ENCODE peak calls at places on chromosomes 12 and 14, in eight cellular contexts. D is hypothalamus; V is lung microvascular endothelial cell; A is substantia nigra; B is GM13977; Q is central memory CD4-positive, alpha-beta T cell; Z is stimulated activated CD4-positive, alpha-beta T cell treated with anti-CD3 and anti-CD28 coated beads, Interleukin-15, amount 100 ng/mL, for 1 hour; R is IMR-90. L is an unnamed sample.

GRCh38 chr12:5171701-5172100 is 128.0 kb downstream of the KCNA5 start:
- DNase-seq in A (peak), Q (no peak), V (peak), Z (no peak), D (no peak), B (peak), R (peak), L (no peak)

GRCh38 chr12:65511927-65512326 is 233.4 kb downstream of the MSRB3 start:
- DNase-seq in Z (no peak), Q (no peak), V (no peak), A (peak), D (no peak), R (no peak), B (no peak), L (no peak)

GRCh38 chr14:35349966-35350365 is 54.6 kb downstream of the NFKBIA start:
- DNase-seq in Q (no peak), Z (no peak), R (no peak), B (no peak), D (no peak), A (no peak), V (no peak), L (no peak)

GRCh38 chr12:124283326-124283725 is 11.6 kb upstream of the RFLNA start:
- DNase-seq in R (no peak), D (no peak), Z (no peak), B (no peak), A (no peak), V (no peak), Q (no peak), L (no peak)

GRCh38 chr14:90900712-90901111 is 84.5 kb upstream of the TTC7B start:
- DNase-seq in Q (no peak), D (no peak), V (peak), A (no peak), Z (no peak), B (no peak), R (peak), L (no peak)

GRCh38 chr12:104524026-104524425 is 67.3 kb downstream of the CHST11 start:
- DNase-seq in Z (no peak), R (no peak), D (no peak), Q (no peak), V (no peak), A (no peak), B (no peak), L (no peak)

GRCh38 chr12:66154776-66155175 is 15.0 kb downstream of the TMBIM4 start:
- DNase-seq in Q (no peak), A (no peak), V (peak), R (peak), B (no peak), Z (no peak), D (no peak), L (no peak)

GRCh38 chr14:67263499-67264149 is 22.4 kb downstream of the PALS1 start:
- DNase-seq in R (peak), Z (no peak), V (peak), D (no peak), Q (no peak), B (no peak), A (no peak), L (no peak)

GRCh38 chr14:44170099-44170498 is 337.0 kb downstream of the FSCB start:
- DNase-seq in R (no peak), D (no peak), V (no peak), A (no peak), B (no peak), Q (no peak), Z (no peak), L (no peak)

GRCh38 chr14:97077253-97077653 is 280.1 kb downstream of the VRK1 start:
- DNase-seq in Z (no peak), Q (no peak), A (peak), D (peak), V (peak), R (no peak), B (peak), L (no peak)

GRCh38 chr12:26153421-26154154 is 28.8 kb upstream of the BHLHE41 start:
- DNase-seq in D (no peak), B (no peak), R (peak), A (no peak), Z (no peak), Q (no peak), V (peak), L (no peak)

GRCh38 chr12:6369916-6370575 is 5.3 kb downstream of the SCNN1A start:
- DNase-seq in B (no peak), R (no peak), A (no peak), Z (no peak), Q (no peak), V (no peak), D (no peak), L (no peak)

L was measured in occipital lobe.